ENCODE peak calls at places on chromosomes 3 and 15, in four cellular contexts. R is HepG2, J is vagina, F is breast epithelium. S is an unnamed sample. For H3K4me1, the result is how much of the 10 kb centered on the place peaks cover.

GRCh38 chr15:63063164-63063756 is 20.7 kb downstream of the TPM1 start:
- DNase-seq in R (no peak), J (no peak), F (no peak), S (no peak)

GRCh38 chr15:66809664-66810063 is 107.6 kb downstream of the SMAD6 start:
- DNase-seq in R (no peak), J (no peak), F (no peak), S (no peak)

GRCh38 chr15:79433610-79434009 is 1.5 kb downstream of the MINAR1 start:
- DNase-seq in F (no peak), J (no peak), R (no peak), S (no peak)

GRCh38 chr3:133574260-133574881 is 885 bp downstream of the CDV3 start:
- DNase-seq in F (peak), J (no peak), R (peak), S (peak)

GRCh38 chr15:98866503-98866902 is 141.1 kb downstream of the PGPEP1L start:
- DNase-seq in J (no peak), F (no peak), R (no peak), S (no peak)

GRCh38 chr3:63344676-63345075 is 66.6 kb downstream of the SYNPR start:
- DNase-seq in F (no peak), J (no peak), R (no peak), S (no peak)

GRCh38 chr3:58529516-58530353 is 7.3 kb downstream of the ACOX2 start:
- DNase-seq in J (no peak), F (no peak), R (peak), S (peak)

GRCh38 chr3:144272715-144273114 is 301.1 kb downstream of the DIPK2A start:
- DNase-seq in R (no peak), J (no peak), F (no peak), S (no peak)

DNA sequence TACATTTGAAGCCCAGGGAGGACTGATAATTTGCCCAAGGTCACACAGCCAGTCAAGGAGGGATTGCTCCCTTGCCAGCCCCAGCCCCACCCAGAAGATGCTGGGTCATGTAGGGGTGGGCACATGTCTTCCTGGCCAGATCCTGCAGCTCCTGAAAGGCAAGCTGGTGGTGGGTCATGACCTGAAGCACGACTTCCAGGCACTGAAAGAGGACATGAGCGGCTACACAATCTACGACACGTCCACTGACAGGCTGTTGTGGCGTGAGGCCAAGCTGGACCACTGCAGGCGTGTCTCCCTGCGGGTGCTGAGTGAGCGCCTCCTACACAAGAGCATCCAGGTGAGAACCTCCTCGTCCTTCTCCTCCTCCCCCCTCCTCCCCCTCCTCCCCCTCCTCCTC is 13.2 kb downstream of the ISG20 start:
- DNase-seq in J (peak), F (peak), R (no peak), S (peak)
- H3K4me1 ChIP-seq in J (under half), F (under half), R (under half), S (under half)

DNA sequence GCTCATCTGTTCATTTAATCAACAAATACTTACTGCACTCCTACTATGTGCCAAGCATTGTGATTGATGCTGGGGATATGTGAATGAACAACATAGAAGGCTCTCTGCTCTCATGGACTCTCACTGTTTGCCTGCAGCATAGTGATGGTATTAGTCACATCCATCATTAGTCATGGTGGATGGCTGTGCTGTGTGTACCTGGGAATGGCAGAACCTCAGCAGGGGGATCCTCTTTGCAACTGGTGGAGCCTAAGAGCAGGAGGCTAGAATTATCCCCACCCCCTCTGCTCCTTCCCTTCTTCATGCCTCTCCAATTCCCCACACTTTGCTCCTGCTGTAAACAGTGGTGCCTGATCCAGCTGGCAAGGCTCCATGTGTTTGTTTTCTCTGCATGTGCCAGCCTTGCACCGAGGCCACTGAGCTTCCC is 20.5 kb downstream of the BOC start:
- DNase-seq in J (peak), R (peak), F (peak), S (no peak)
- TF ChIP-seq POLR2AphosphoS5 in J (no peak), R (no peak), F (no peak), S (no peak)

DNA sequence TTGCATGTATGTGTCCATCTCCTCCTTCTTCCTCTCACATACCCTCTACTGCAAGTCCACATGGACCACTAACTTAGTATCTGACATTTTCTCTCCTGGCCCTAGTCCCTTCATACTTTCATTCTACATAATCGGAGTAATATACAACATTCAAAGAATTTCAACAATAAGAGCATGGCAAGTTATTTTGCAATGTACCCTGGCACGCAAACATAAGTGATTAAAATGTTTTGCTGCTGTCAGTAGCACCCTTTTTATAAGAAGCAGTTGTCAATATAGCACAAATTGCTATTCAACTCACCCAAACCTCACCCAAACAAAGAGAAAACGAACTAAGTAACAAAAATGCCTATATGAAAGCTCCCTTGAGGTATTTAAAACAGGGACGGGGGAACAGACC is 1.8 kb downstream of the TOP2B start:
- DNase-seq in F (no peak), R (no peak), J (no peak), S (no peak)
- H3K4me1 ChIP-seq in F (under half), R (under half), J (half or more), S (under half)

DNA sequence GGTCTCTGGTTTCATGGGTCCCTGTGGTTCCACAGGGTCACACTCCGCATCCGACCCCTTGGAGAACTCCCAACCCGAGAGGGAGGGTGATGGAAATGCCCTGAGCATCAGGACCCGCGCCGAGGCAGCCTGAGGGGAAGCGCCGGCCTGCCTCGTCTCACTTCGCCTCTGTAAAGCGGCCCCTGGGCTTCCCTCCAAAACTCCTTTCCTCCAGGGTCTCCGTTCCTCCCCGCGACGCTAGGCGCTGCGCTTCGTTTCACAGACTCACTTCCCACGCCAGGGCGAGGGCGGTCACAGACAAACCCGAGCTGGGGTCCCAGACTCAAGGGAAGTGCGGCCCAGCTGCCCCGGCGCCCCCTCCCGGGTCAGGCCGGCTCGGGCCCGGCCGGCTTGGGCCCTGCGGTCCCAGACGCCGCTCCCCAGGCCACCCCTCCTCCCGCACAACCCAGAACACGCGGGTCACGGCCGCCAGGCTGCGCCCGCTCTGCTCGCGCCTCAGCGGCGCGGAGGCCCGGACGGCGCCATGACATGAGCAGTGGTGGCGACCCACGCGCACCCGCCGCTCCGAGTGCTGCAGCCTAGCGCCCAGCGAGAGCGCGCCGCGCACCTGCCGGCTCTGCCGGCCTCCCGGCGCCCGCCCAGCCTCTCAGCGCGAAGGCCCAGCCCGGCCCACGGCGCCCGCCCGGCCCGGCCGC is 619 bp downstream of the NUP210 start:
- DNase-seq in J (no peak), R (no peak), F (no peak), S (peak)
- TF ChIP-seq POLR2AphosphoS5 in J (no peak), R (no peak), F (no peak), S (no peak)

DNA sequence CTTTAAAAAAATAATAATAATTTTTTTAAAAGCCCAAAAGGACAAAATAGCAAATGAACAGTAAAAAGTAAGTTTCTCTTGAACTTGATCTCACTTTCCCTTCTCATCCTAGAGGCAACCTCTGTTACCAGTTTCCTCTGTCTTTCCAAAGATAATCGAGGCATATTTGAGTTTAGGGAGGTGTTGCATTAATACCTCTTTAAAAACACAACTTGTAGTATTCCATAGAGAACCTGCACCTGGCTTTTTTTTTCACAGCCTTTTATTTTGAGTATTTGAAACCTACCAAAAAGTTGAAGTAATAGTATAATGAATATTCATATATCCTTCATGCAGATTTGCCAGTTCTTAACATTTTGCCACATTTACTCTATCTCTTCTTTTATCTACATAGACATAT is 9.1 kb downstream of the CSK start:
- DNase-seq in R (no peak), F (no peak), J (no peak), S (no peak)
- H3K4me1 ChIP-seq in R (under half), F (under half), J (half or more), S (half or more)

GRCh38 chr3:45968706-45969105 is 25.4 kb downstream of the CXCR6 start:
- DNase-seq in J (no peak), R (no peak), F (no peak), S (no peak)

GRCh38 chr3:45968149-45968548 is 24.9 kb downstream of the CXCR6 start:
- DNase-seq in F (no peak), R (no peak), J (no peak), S (peak)

GRCh38 chr3:45966969-45967640 is 23.8 kb downstream of the CXCR6 start:
- DNase-seq in J (no peak), R (no peak), F (no peak), S (no peak)

GRCh38 chr3:45966371-45966780 is 23.1 kb downstream of the CXCR6 start:
- DNase-seq in R (no peak), F (no peak), J (no peak), S (peak)

DNA sequence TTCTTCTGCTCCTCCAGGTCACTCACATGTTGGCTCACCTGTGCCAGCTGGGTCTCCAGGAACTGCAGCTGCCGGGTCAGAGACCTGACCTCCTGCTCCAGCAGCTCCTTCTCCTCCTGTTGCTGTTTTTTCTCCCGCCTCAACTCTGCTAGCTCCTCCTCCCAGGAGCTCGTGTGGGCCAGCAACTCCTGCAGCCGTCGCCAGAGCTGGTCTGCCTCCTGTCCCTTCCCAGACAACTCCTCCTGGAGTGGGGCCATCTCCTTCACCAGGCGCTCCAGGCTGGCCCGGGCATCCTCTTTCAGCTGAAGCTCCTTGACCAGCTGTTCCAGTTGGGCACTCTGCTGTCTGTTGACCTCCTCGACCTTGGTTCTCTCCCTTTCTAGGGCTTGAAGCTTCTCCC is 24.5 kb downstream of the CXCR6 start:
- DNase-seq in J (no peak), R (no peak), F (no peak), S (no peak)
- TF ChIP-seq POLR2AphosphoS5 in J (no peak), R (no peak), F (no peak), S (no peak)